ENCODE peak calls at places on chromosomes 2 and 18, in eight cellular contexts. B is coronary artery, X is progenitor cell of endocrine pancreas, J is epithelial cell of proximal tubule, S is Calu3, F is mesothelial cell of epicardium, K is thyroid gland, R is GM06990. G is an unnamed sample.

GRCh38 chr2:102509749-102510148 is 36.7 kb downstream of the SLC9A4 start:
- DNase-seq in B (no peak), X (no peak), J (no peak), S (no peak), F (no peak), K (no peak), R (no peak), G (peak; percentile 28)

GRCh38 chr2:9326975-9327374 is 96.4 kb downstream of the ITGB1BP1 start:
- DNase-seq in B (no peak), X (no peak), J (no peak), S (no peak), F (no peak), K (no peak), R (no peak), G (no peak)

GRCh38 chr2:217900780-217901360 is 101.9 kb downstream of the TNS1 start:
- DNase-seq in B (no peak), X (no peak), J (no peak), S (no peak), F (no peak), K (no peak), R (no peak), G (no peak)

GRCh38 chr18:36897253-36897652 is 68.3 kb downstream of the KIAA1328 start:
- DNase-seq in B (no peak), X (no peak), J (no peak), S (no peak), F (no peak), K (no peak), R (no peak), G (no peak)

GRCh38 chr2:138831154-138831553 is 51.0 kb upstream of the NXPH2 start:
- DNase-seq in B (no peak), X (no peak), J (no peak), S (no peak), F (no peak), K (no peak), R (no peak), G (no peak)

GRCh38 chr2:45812039-45812500 is 160.6 kb downstream of the PRKCE start:
- DNase-seq in B (no peak), X (no peak), J (no peak), S (no peak), F (no peak), K (no peak), R (no peak), G (no peak)

GRCh38 chr18:10739152-10739551 is 213.3 kb downstream of the NAPG start:
- DNase-seq in B (no peak), X (no peak), J (no peak), S (no peak), F (no peak), K (no peak), R (no peak), G (no peak)

GRCh38 chr2:151178187-151178586 is 83.5 kb downstream of the RBM43 start:
- DNase-seq in B (no peak), X (no peak), J (no peak), S (no peak), F (no peak), K (no peak), R (no peak), G (no peak)

GRCh38 chr2:241009601-241010530 is 11.4 kb downstream of the SNED1 start:
- DNase-seq in B (peak; percentile 73), X (peak; percentile 10), J (no peak), S (peak; percentile 30), F (peak; percentile 69), K (peak; percentile 87), R (no peak), G (peak; percentile 74)

GRCh38 chr2:10668402-10669012 is 21.3 kb downstream of the NOL10 start:
- DNase-seq in B (no peak), X (no peak), J (no peak), S (peak; percentile 49), F (no peak), K (no peak), R (peak; percentile 25), G (no peak)
- TF ChIP-seq CTCF in B (peak; percentile 33), X (peak; percentile 83), J (peak; percentile 71), S (no peak), F (peak; percentile 86), K (peak; percentile 54), R (peak; percentile 61), G (peak; percentile 15)

DNA sequence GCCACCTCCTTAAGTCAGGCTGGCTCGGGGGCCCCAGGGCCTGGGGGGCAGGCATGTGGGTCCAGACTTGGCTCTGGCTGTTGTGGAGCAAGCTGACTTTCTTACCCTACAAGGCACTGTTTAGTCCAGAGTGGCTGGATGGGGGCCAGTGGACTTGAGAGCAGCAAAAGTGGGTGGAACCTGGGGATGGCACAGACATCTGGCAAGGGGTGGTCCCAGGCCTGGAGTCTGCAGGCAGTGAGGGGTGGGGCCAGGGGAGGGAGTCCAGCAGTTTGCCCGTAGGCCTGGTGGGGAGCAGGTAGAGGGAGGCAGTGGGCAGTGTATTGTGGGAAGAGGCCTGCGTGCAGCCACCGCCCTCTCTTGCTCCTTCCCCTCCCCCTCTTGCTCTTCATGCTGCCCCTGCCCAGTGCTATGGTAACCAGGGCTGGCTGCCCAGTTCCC is 19.1 kb downstream of the SPEG start:
- DNase-seq in B (peak; percentile 98), X (no peak), J (no peak), S (no peak), F (no peak), K (peak; percentile 28), R (no peak), G (no peak)
- TF ChIP-seq CTCF in B (no peak), X (no peak), J (no peak), S (no peak), F (no peak), K (no peak), R (no peak), G (no peak)

GRCh38 chr2:98936133-98936916 is at the start of gene CRACDL:
- DNase-seq in B (no peak), X (no peak), J (no peak), S (peak; percentile 37), F (no peak), K (peak; percentile 51), R (peak; percentile 17), G (peak; percentile 54)
- TF ChIP-seq CTCF in B (no peak), X (peak; percentile 45), J (peak; percentile 33), S (no peak), F (no peak), K (no peak), R (no peak), G (no peak)

GRCh38 chr2:56182420-56182819 is 1.4 kb upstream of the CCDC85A start:
- DNase-seq in B (no peak), X (no peak), J (no peak), S (no peak), F (no peak), K (no peak), R (no peak), G (no peak)

GRCh38 chr2:56183643-56184499 is at the start of gene CCDC85A:
- DNase-seq in B (peak; percentile 84), X (peak; percentile 87), J (no peak), S (peak; percentile 92), F (peak; percentile 95), K (peak; percentile 92), R (peak; percentile 83), G (peak; percentile 88)

GRCh38 chr2:56184500-56184996 is 758 bp downstream of the CCDC85A start:
- DNase-seq in B (no peak), X (peak; percentile 39), J (no peak), S (peak; percentile 59), F (peak; percentile 53), K (peak; percentile 64), R (peak; percentile 36), G (peak; percentile 37)

GRCh38 chr2:56185101-56185581 is 1.4 kb downstream of the CCDC85A start:
- DNase-seq in B (no peak), X (no peak), J (no peak), S (peak; percentile 44), F (no peak), K (peak; percentile 75), R (no peak), G (peak; percentile 24)

GRCh38 chr2:56185582-56186046 is 1.8 kb downstream of the CCDC85A start:
- DNase-seq in B (no peak), X (no peak), J (no peak), S (peak; percentile 58), F (peak; percentile 48), K (peak; percentile 50), R (no peak), G (no peak)
- TF ChIP-seq CTCF in B (no peak), X (peak; percentile 39), J (peak; percentile 4), S (no peak), F (no peak), K (no peak), R (no peak), G (no peak)

GRCh38 chr2:164617466-164617865 is 3.8 kb downstream of the GRB14 start:
- DNase-seq in B (no peak), X (no peak), J (no peak), S (no peak), F (no peak), K (no peak), R (no peak), G (no peak)

GRCh38 chr2:164624296-164624695 is 3.0 kb upstream of the GRB14 start:
- DNase-seq in B (no peak), X (no peak), J (no peak), S (no peak), F (no peak), K (no peak), R (no peak), G (no peak)

GRCh38 chr2:164622338-164623106 is 1.2 kb upstream of the GRB14 start:
- DNase-seq in B (no peak), X (no peak), J (no peak), S (no peak), F (no peak), K (peak; percentile 8), R (no peak), G (no peak)

GRCh38 chr2:164621761-164622105 is 451 bp upstream of the GRB14 start:
- DNase-seq in B (no peak), X (no peak), J (no peak), S (peak; percentile 52), F (no peak), K (no peak), R (no peak), G (no peak)

GRCh38 chr2:164620873-164621760 is at the start of gene GRB14:
- DNase-seq in B (no peak), X (peak; percentile 82), J (no peak), S (peak; percentile 94), F (peak; percentile 56), K (peak; percentile 99), R (peak; percentile 6), G (peak; percentile 30)
- TF ChIP-seq CTCF in B (no peak), X (peak; percentile 34), J (no peak), S (peak; percentile 11), F (no peak), K (peak; percentile 29), R (no peak), G (no peak)

G was measured in GM13976.